ENCODE peak calls at places on chromosomes 7 and 10, in six cellular contexts. J, L, N, P, S and E are unnamed samples.

GRCh38 chr7:80334908-80335307 is 177.0 kb downstream of the GNAT3 start:
- DNase-seq in J (no peak), L (no peak), N (peak; percentile 77), P (no peak), S (no peak), E (no peak)

GRCh38 chr7:1899201-1899600 is 229.1 kb downstream of the ELFN1 start:
- DNase-seq in J (peak; percentile 94), L (no peak), N (peak; percentile 88), P (no peak), S (no peak), E (peak; percentile 60)

GRCh38 chr10:95248989-95249388 is 41.8 kb downstream of the PDLIM1 start:
- DNase-seq in J (no peak), L (no peak), N (no peak), P (no peak), S (peak; percentile 41), E (no peak)

GRCh38 chr7:64223366-64223765 is 4.9 kb upstream of the ZNF679 start:
- DNase-seq in J (no peak), L (no peak), N (no peak), P (no peak), S (no peak), E (no peak)

GRCh38 chr10:1732501-1733123 is 4.7 kb downstream of the ADARB2 start:
- DNase-seq in J (no peak), L (peak; percentile 31), N (no peak), P (no peak), S (no peak), E (no peak)

GRCh38 chr7:104123786-104124185 is 84.0 kb downstream of the ORC5 start:
- DNase-seq in J (peak; percentile 73), L (no peak), N (no peak), P (no peak), S (no peak), E (no peak)

GRCh38 chr10:71975891-71976725 is 11.9 kb downstream of the CHST3 start:
- DNase-seq in J (peak; percentile 83), L (no peak), N (peak; percentile 71), P (no peak), S (no peak), E (no peak)

GRCh38 chr7:573496-574295 is 54.0 kb upstream of the PDGFA start:
- DNase-seq in J (no peak), L (no peak), N (no peak), P (no peak), S (no peak), E (no peak)

GRCh38 chr7:46682841-46683624 is 762.0 kb upstream of the IGFBP3 start:
- DNase-seq in J (peak; percentile 3), L (no peak), N (no peak), P (no peak), S (no peak), E (peak; percentile 18)

GRCh38 chr10:47026301-47027107 is 115.3 kb downstream of the PTPN20 start:
- DNase-seq in J (no peak), L (peak; percentile 8), N (no peak), P (no peak), S (peak; percentile 48), E (no peak)

GRCh38 chr10:95793401-95794045 is 37.6 kb downstream of the ENTPD1 start:
- DNase-seq in J (no peak), L (no peak), N (no peak), P (no peak), S (no peak), E (no peak)

GRCh38 chr7:151494569-151495284 is 25.0 kb downstream of the RHEB start:
- DNase-seq in J (no peak), L (no peak), N (no peak), P (no peak), S (no peak), E (no peak)

GRCh38 chr10:44396671-44397191 is 11.8 kb upstream of the CXCL12 start:
- DNase-seq in J (no peak), L (no peak), N (no peak), P (no peak), S (peak; percentile 32), E (no peak)

GRCh38 chr7:5559586-5559985 is 136.0 kb upstream of the TNRC18 start:
- DNase-seq in J (no peak), L (no peak), N (no peak), P (no peak), S (no peak), E (no peak)

GRCh38 chr7:5553298-5553877 is 129.8 kb upstream of the TNRC18 start:
- DNase-seq in J (no peak), L (no peak), N (no peak), P (no peak), S (no peak), E (no peak)

GRCh38 chr7:5554287-5554785 is 130.7 kb upstream of the TNRC18 start:
- DNase-seq in J (no peak), L (no peak), N (no peak), P (no peak), S (peak; percentile 73), E (no peak)

GRCh38 chr7:5552123-5552522 is 128.5 kb upstream of the TNRC18 start:
- DNase-seq in J (no peak), L (no peak), N (no peak), P (no peak), S (no peak), E (no peak)

GRCh38 chr7:5557920-5558401 is 134.3 kb upstream of the TNRC18 start:
- DNase-seq in J (peak; percentile 11), L (peak; percentile 47), N (peak; percentile 57), P (no peak), S (no peak), E (no peak)
- H3K4me3 ChIP-seq in J (no peak overlapping the region), L (no peak overlapping the region), N (no peak overlapping the region), P (no peak overlapping the region), S (no peak overlapping the region), E (no peak overlapping the region)

GRCh38 chr7:143243011-143243410 is 20.2 kb upstream of the GSTK1 start:
- DNase-seq in J (no peak), L (no peak), N (no peak), P (no peak), S (no peak), E (no peak)
- H3K4me3 ChIP-seq in J (no peak overlapping the region), L (no peak overlapping the region), N (no peak overlapping the region), P (no peak overlapping the region), S (no peak overlapping the region), E (no peak overlapping the region)

GRCh38 chr7:114786455-114786854 is 135.4 kb upstream of the MDFIC start:
- DNase-seq in J (no peak), L (no peak), N (no peak), P (no peak), S (no peak), E (no peak)

GRCh38 chr7:114784756-114785155 is 137.1 kb upstream of the MDFIC start:
- DNase-seq in J (no peak), L (no peak), N (no peak), P (no peak), S (no peak), E (no peak)

GRCh38 chr7:114784177-114784576 is 137.7 kb upstream of the MDFIC start:
- DNase-seq in J (no peak), L (no peak), N (no peak), P (no peak), S (no peak), E (no peak)

GRCh38 chr7:114787556-114787955 is 134.3 kb upstream of the MDFIC start:
- DNase-seq in J (no peak), L (no peak), N (peak; percentile 69), P (no peak), S (no peak), E (no peak)

GRCh38 chr7:114785496-114785895 is 136.4 kb upstream of the MDFIC start:
- DNase-seq in J (no peak), L (no peak), N (peak; percentile 11), P (no peak), S (no peak), E (no peak)
- H3K4me3 ChIP-seq in J (no peak overlapping the region), L (no peak overlapping the region), N (no peak overlapping the region), P (no peak overlapping the region), S (no peak overlapping the region), E (no peak overlapping the region)

DNA sequence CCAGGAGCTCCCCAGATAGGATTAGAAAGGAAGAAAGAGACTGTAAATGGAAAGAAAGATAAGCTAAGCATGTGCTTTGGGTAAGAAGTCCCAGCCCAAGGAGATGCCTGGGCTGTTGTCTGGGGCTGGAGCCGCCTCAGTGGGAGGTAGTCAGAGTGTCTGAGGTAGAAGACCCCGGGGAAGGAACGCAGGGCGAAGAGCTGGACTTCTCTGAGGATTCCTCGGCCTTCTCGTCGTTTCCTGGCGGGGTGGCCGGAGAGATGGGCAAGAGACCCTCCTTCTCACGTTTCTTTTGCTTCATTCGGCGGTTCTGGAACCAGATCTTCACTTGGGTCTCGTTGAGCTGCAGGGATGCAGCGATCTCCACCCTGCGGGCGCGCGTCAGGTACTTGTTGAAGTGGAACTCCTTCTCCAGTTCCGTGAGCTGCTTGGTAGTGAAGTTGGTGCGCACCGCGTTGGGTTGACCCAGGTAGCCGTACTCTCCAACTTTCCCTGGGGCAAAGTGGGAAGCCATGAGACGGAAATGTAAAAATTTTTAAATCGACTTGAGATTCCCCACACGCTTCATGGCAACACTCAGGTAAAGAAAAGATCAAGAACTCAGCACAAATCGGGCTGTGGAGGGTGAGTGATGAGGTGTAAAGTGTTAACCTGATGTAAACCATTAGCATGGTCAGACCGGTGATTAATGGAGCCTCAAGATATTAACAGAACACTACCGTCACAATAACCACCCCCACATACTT is 1.3 kb downstream of the HOXA1 start:
- DNase-seq in J (no peak), L (no peak), N (no peak), P (no peak), S (peak; percentile 71), E (no peak)
- H3K4me3 ChIP-seq in J (no peak overlapping the region), L (no peak overlapping the region), N (no peak overlapping the region), P (peak overlapping the region; percentile 95), S (no peak overlapping the region), E (peak overlapping the region; percentile 89)

GRCh38 chr7:7815395-7815794 is 97.0 kb upstream of the RPA3 start:
- DNase-seq in J (no peak), L (no peak), N (no peak), P (no peak), S (no peak), E (no peak)

GRCh38 chr7:7816816-7817536 is 98.6 kb upstream of the RPA3 start:
- DNase-seq in J (no peak), L (no peak), N (no peak), P (no peak), S (no peak), E (no peak)

GRCh38 chr7:7817748-7818147 is 99.3 kb upstream of the RPA3 start:
- DNase-seq in J (no peak), L (no peak), N (no peak), P (no peak), S (no peak), E (no peak)

GRCh38 chr7:7819442-7820247 is 101.2 kb upstream of the RPA3 start:
- DNase-seq in J (no peak), L (no peak), N (no peak), P (no peak), S (no peak), E (no peak)

GRCh38 chr7:7816084-7816483 is 97.7 kb upstream of the RPA3 start:
- DNase-seq in J (no peak), L (no peak), N (no peak), P (no peak), S (no peak), E (no peak)
- H3K4me3 ChIP-seq in J (no peak overlapping the region), L (no peak overlapping the region), N (no peak overlapping the region), P (no peak overlapping the region), S (no peak overlapping the region), E (no peak overlapping the region)